ENCODE peak calls at places on chromosomes 1 and 21, in six cellular contexts. C is foreskin fibroblast, W is thyroid gland, P is OCI-LY7, O is heart left ventricle, E is tibial artery. L is an unnamed sample.

GRCh38 chr1:221392453-221392852 is 349.4 kb downstream of the DUSP10 start:
- DNase-seq in C (peak; percentile 74), W (peak; percentile 26), P (no peak), O (no peak), E (peak; percentile 78), L (no peak)

GRCh38 chr1:94322696-94323095 is 85.3 kb upstream of the ARHGAP29 start:
- DNase-seq in C (no peak), W (no peak), P (no peak), O (no peak), E (no peak), L (no peak)

GRCh38 chr1:210841926-210842625 is 291.9 kb downstream of the KCNH1 start:
- DNase-seq in C (no peak), W (no peak), P (no peak), O (peak; percentile 27), E (no peak), L (no peak)

GRCh38 chr1:47703981-47704596 is 266.2 kb downstream of the FOXD2 start:
- DNase-seq in C (peak; percentile 59), W (no peak), P (no peak), O (no peak), E (peak; percentile 24), L (peak; percentile 11)

GRCh38 chr1:185532853-185533252 is 201.3 kb upstream of the HMCN1 start:
- DNase-seq in C (no peak), W (no peak), P (no peak), O (no peak), E (no peak), L (no peak)

GRCh38 chr1:241336335-241336734 is 20.7 kb downstream of the RGS7 start:
- DNase-seq in C (peak; percentile 52), W (no peak), P (no peak), O (no peak), E (no peak), L (no peak)

GRCh38 chr21:42423685-42424084 is 20.0 kb downstream of the UBASH3A start:
- DNase-seq in C (no peak), W (no peak), P (no peak), O (no peak), E (no peak), L (no peak)

GRCh38 chr1:33048426-33048825 is 11.7 kb upstream of the AK2 start:
- DNase-seq in C (no peak), W (no peak), P (no peak), O (no peak), E (no peak), L (no peak)

GRCh38 chr1:209427811-209428210 is 155.7 kb upstream of the CAMK1G start:
- DNase-seq in C (no peak), W (no peak), P (no peak), O (no peak), E (no peak), L (no peak)

GRCh38 chr21:14548751-14549150 is 2.6 kb upstream of the SAMSN1 start:
- DNase-seq in C (no peak), W (no peak), P (no peak), O (no peak), E (no peak), L (no peak)

GRCh38 chr21:14547834-14548513 is 1.9 kb upstream of the SAMSN1 start:
- DNase-seq in C (no peak), W (no peak), P (no peak), O (no peak), E (no peak), L (no peak)

GRCh38 chr21:14542638-14543037 is 3.5 kb downstream of the SAMSN1 start:
- DNase-seq in C (no peak), W (no peak), P (no peak), O (no peak), E (no peak), L (no peak)

GRCh38 chr21:14543983-14544382 is 2.1 kb downstream of the SAMSN1 start:
- DNase-seq in C (no peak), W (no peak), P (no peak), O (no peak), E (no peak), L (no peak)

DNA sequence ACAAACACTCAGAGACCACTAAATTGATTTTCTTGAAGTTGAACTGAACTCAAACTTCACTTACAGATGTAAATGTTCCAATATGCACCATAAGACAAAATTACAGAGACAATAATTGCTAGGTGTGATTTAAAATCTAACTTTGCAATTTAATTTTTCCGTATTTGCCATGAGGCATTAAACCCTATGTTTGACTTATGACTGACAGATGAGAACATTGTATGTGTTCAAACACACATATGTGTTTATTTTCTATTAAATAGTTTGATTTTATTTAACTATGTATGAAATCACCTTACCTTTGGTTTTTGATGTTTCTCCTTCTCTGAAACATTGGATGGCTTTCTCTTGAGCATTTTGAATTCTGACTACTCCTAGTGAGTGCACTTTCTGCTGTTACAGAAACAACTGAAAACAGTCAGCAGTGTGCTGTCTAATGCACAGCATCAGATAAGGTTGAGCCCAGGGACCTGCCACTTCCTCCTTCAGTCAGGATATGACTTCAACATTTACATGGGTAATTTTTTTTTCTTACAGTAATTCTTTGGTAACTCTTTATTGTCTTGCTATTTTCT is at the start of gene SAMSN1:
- DNase-seq in C (no peak), W (peak; percentile 8), P (no peak), O (peak; percentile 35), E (no peak), L (peak; percentile 90)
- H3K4me3 ChIP-seq in C (no peak within 1 kb of the TSS), W (no peak within 1 kb of the TSS), P (no peak within 1 kb of the TSS), O (no peak within 1 kb of the TSS), E (no peak within 1 kb of the TSS), L (peak within 1 kb of the TSS; percentile 61)

DNA sequence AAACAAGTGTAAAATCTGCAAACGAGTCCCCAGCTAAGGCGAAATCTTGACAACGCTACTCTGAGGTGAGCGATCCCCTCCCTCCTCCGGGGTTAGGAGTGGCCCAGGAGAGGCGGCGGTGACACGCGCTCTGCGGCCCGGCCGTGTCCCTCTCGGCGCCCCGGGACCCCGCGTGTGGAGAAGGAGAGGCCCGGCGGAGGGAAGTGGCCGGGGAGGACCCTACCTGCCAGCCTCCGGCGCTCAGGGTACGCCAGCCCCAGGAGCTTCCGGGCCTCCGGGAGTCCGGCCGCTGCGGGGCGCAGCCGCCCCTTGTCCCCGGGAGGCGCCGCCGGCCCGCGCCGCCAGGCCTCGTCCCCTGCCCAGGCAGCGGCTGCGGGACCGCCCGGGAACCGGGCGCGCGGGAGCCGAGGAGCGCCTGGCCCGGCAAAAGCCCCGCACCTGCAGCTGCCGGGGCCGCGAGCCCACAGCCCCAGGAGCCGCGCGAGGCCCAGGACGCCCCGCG is 543 bp downstream of the ABCB10 start:
- DNase-seq in C (peak; percentile 23), W (peak; percentile 41), P (peak; percentile 79), O (peak; percentile 58), E (peak; percentile 33), L (no peak)
- H3K4me3 ChIP-seq in C (peak overlapping the region; percentile 87), W (peak overlapping the region; percentile 84), P (peak overlapping the region; percentile 79), O (peak overlapping the region; percentile 78), E (peak overlapping the region; percentile 96), L (peak overlapping the region; percentile 69)

DNA sequence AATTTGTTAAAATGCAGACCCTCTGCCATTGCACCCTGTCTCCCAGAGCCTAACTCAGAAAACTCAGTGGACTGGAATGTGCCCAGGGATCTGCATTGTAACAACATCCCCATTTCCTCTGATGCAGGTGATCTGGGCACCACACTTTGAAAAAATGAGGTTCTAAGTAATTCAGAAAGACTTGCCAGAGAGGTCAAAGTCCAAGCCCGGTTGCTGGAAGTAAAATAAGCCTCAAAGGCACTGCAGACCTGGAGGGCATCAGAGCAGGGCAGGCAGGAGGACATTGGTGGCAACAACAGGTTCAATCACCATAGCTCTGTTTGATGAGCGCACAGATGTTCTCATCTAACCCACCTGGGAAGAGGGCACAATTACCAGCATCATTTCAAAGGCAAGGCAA is 90.7 kb downstream of the SYT2 start:
- DNase-seq in C (no peak), W (no peak), P (no peak), O (no peak), E (no peak), L (no peak)
- H3K4me3 ChIP-seq in C (no peak overlapping the region), W (no peak overlapping the region), P (no peak overlapping the region), O (no peak overlapping the region), E (no peak overlapping the region), L (no peak overlapping the region)

DNA sequence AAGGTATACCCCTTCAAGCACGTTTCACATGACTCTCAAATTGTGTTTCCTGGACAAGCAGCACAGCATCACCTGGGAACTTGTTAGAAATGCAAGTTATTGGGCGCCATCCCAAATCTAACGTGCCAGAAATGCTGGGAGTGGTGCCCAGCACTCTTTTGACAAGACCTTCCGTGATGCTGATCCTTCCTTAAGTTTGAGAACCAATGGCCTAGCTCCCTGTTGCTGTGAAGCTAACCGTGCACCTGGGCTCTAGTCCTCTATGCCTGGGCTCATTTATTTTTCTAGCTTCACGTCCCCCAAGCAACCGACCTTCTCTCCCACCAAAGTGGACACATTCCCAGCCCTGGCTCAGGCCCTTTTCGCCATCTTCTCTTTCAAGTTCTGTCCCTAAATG is 4.3 kb downstream of the BEST4 start:
- DNase-seq in C (no peak), W (peak; percentile 28), P (no peak), O (no peak), E (no peak), L (no peak)
- H3K4me3 ChIP-seq in C (peak overlapping the region; percentile 30), W (peak overlapping the region; percentile 42), P (peak overlapping the region; percentile 61), O (peak overlapping the region; percentile 58), E (peak overlapping the region; percentile 61), L (no peak overlapping the region)

GRCh38 chr1:200307755-200308066 is 102.1 kb downstream of the ZNF281 start:
- DNase-seq in C (no peak), W (no peak), P (no peak), O (no peak), E (no peak), L (no peak)

GRCh38 chr1:200302893-200303250 is 107.0 kb downstream of the ZNF281 start:
- DNase-seq in C (no peak), W (peak; percentile 26), P (no peak), O (peak; percentile 29), E (no peak), L (no peak)

GRCh38 chr1:200306954-200307754 is 102.7 kb downstream of the ZNF281 start:
- DNase-seq in C (no peak), W (no peak), P (peak; percentile 64), O (no peak), E (no peak), L (peak; percentile 25)

GRCh38 chr1:200304146-200304545 is 105.7 kb downstream of the ZNF281 start:
- DNase-seq in C (no peak), W (no peak), P (no peak), O (no peak), E (no peak), L (no peak)

GRCh38 chr1:200305806-200306205 is 104.0 kb downstream of the ZNF281 start:
- DNase-seq in C (no peak), W (no peak), P (no peak), O (no peak), E (no peak), L (no peak)
- H3K4me3 ChIP-seq in C (no peak overlapping the region), W (no peak overlapping the region), P (no peak overlapping the region), O (no peak overlapping the region), E (no peak overlapping the region), L (no peak overlapping the region)

L was measured in Jurkat, Clone E6-1.